ENCODE peak calls at places on chromosomes 6 and 20, in five cellular contexts. R is AG04449, P is cardiac muscle cell, K is IMR-90, I is PC-3. L is an unnamed sample.

GRCh38 chr20:210809-211502 is 16.1 kb upstream of the DEFB129 start:
- DNase-seq in P (no peak), K (no peak), R (no peak), I (no peak), L (no peak)

GRCh38 chr6:151067684-151068596 is 171.8 kb upstream of the AKAP12 start:
- DNase-seq in R (peak), P (no peak), K (peak), I (peak), L (peak)

GRCh38 chr20:54345301-54345724 is 130.1 kb upstream of the DOK5 start:
- DNase-seq in R (peak), K (peak), I (peak), P (no peak), L (peak)

GRCh38 chr6:29995346-29995777 is 53.0 kb downstream of the HLA-A start:
- DNase-seq in I (peak), P (no peak), K (peak), R (no peak), L (no peak)

GRCh38 chr6:75065524-75065923 is 140.3 kb downstream of the COL12A1 start:
- DNase-seq in R (no peak), I (no peak), P (no peak), K (peak), L (peak)

GRCh38 chr6:21949211-21949801 is 347.5 kb downstream of the PRL start:
- DNase-seq in K (peak), R (no peak), I (no peak), P (no peak), L (no peak)

GRCh38 chr6:14924126-14925024 is 321.5 kb upstream of the JARID2 start:
- DNase-seq in P (peak), I (no peak), K (peak), R (no peak), L (peak)

GRCh38 chr20:24318569-24319352 is 150.7 kb upstream of the SYNDIG1 start:
- DNase-seq in K (no peak), R (no peak), P (no peak), I (no peak), L (no peak)

GRCh38 chr6:13495112-13495765 is 7.8 kb upstream of the GFOD1 start:
- DNase-seq in P (no peak), R (no peak), K (no peak), I (no peak), L (no peak)

GRCh38 chr20:3758566-3758965 is 9.0 kb downstream of the ADISSP start:
- DNase-seq in R (no peak), K (no peak), I (no peak), P (no peak), L (no peak)

GRCh38 chr20:53750827-53751393 is 157.3 kb upstream of the ZNF217 start:
- DNase-seq in R (peak), I (peak), K (peak), P (peak), L (peak)

GRCh38 chr6:36546958-36547645 is at the start of gene STK38:
- DNase-seq in R (no peak), P (peak), I (peak), K (peak), L (peak)

GRCh38 chr20:51034461-51034860 is 11.6 kb upstream of the KCNG1 start:
- DNase-seq in P (no peak), I (no peak), R (no peak), K (no peak), L (no peak)

GRCh38 chr6:56922645-56923044 is 32.3 kb upstream of the BEND6 start:
- DNase-seq in R (no peak), P (no peak), K (no peak), I (no peak), L (no peak)

GRCh38 chr6:163457637-163458561 is 43.4 kb downstream of the QKI start:
- DNase-seq in P (peak), K (peak), I (peak), R (peak), L (peak)

GRCh38 chr6:96939019-96939805 is 14.7 kb downstream of the KLHL32 start:
- DNase-seq in P (no peak), R (peak), K (peak), I (peak), L (peak)

GRCh38 chr6:39301606-39302005 is 12.6 kb downstream of the KCNK17 start:
- DNase-seq in K (no peak), R (no peak), I (peak), P (no peak), L (no peak)

GRCh38 chr20:47600967-47601547 is 99.4 kb downstream of the NCOA3 start:
- DNase-seq in R (no peak), P (no peak), K (no peak), I (no peak), L (no peak)

GRCh38 chr20:52312131-52312729 is 120.7 kb upstream of the ZFP64 start:
- DNase-seq in K (peak), P (peak), I (peak), R (peak), L (peak)

GRCh38 chr6:136964368-136964767 is 42.3 kb downstream of the SLC35D3 start:
- DNase-seq in I (no peak), R (no peak), P (no peak), K (no peak), L (no peak)
- H3K4me3 ChIP-seq in I (no peak), R (no peak), P (no peak), K (no peak), L (no peak)

DNA sequence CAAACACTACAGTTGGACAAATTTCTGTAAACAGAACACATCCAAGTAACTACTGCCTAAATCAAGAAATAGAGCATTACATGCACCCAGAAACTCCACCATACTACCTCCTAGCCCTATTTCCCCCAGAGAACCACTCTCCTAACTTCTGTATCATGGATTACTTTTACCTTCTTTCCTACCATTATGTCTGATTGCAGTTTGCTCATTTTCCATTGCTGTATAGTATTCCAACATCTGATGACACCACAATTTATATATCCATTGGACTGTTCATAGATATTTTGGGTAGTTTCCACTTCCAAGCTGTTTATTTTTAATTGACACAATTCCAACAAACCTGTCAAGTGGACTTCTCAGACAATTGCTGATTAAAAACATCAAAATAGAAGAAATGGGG is 271.1 kb downstream of the CDC5L start:
- DNase-seq in I (no peak), P (no peak), K (no peak), R (no peak), L (no peak)
- H3K4me3 ChIP-seq in I (no peak), P (no peak), K (no peak), R (no peak), L (no peak)

GRCh38 chr6:63353282-63353630 is 33.5 kb upstream of the LGSN start:
- DNase-seq in P (no peak), R (no peak), K (no peak), I (no peak), L (no peak)
- H3K4me3 ChIP-seq in P (no peak), R (no peak), K (no peak), I (no peak), L (no peak)

DNA sequence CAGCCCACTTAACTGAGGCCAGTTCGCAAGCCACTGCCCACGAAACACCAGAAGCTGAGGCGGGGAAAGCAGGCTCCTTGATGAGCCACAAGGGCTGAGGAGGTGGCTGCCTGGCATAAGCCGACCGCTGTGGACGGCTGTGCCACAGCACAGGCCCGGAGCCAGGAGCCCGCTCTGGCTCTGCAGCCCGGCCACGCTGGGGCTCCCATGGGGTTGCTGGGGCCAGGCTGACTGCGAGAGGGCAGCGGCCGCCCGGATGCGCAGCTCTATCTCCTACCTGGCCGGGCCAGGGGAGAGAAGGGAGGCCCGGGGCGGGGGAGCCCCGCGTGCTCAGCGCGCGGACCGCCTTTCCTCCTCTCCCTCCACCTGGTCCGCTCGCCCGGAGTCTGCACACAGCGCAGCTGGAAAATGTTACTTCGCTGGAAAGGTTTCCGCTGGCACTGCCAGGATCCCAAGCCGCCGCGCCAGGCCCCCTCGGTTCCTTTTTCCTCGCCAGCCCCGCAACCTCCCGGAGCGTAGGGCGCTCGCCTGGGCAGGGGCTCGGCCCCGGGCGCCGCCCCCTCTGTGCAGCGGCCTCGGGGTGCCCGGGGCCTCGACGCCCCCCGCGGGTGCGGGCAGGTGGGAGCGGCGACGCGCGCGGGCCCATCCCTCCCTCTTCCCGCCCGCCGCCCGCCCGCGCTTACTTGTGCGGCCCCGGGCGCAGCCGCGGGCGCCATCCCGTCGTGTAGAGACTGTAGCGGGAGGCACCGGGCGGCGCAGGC is 653 bp downstream of the EMILIN3 start:
- DNase-seq in I (no peak), K (no peak), P (peak), R (no peak), L (no peak)
- H3K4me3 ChIP-seq in I (no peak), K (peak), P (peak), R (no peak), L (peak)

DNA sequence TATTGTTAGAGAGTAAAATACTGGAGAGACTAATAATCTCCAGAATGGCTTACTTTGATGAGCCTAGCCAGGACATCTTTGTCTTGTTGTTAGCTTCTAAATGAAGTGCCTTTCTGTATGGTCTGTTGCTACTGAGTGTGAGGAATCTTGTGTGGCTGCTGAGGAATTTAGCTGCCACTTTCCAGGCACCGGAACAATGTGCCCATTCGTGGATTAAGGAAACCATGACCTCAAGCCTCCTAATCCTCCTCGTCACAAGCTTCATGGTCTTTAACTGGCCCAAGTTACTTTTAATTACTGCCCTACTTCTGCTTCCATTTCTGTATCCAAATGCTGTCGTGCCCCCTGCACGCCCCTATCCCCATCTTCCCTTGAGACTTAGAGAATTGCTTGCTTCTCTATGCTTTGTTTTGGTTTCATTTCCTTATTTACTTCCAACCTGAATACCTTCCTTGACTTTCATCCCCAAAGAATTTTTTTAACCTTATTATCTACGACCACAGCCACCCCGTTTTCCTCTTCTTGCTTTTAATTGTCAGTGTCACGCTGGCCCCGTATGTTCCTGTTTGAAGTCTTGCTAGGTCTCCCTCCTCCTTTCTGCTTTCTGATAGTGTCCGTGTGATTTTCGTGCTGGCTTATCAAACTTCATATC is 40.0 kb downstream of the RNF217 start:
- DNase-seq in P (no peak), K (peak), I (no peak), R (no peak), L (no peak)
- H3K4me3 ChIP-seq in P (no peak), K (peak), I (no peak), R (peak), L (peak)

GRCh38 chr20:22584922-22585785 is 782 bp upstream of the FOXA2 start:
- DNase-seq in P (peak), K (no peak), R (no peak), I (peak), L (no peak)
- H3K4me3 ChIP-seq in P (peak), K (no peak), R (no peak), I (peak), L (no peak)

GRCh38 chr6:54802775-54803631 is 43.6 kb upstream of the FAM83B start:
- DNase-seq in R (peak), K (peak), I (peak), P (no peak), L (peak)

GRCh38 chr6:54805077-54805476 is 41.5 kb upstream of the FAM83B start:
- DNase-seq in R (peak), K (peak), P (peak), I (no peak), L (no peak)

GRCh38 chr6:54800201-54800600 is 46.4 kb upstream of the FAM83B start:
- DNase-seq in R (no peak), I (no peak), K (no peak), P (no peak), L (no peak)

GRCh38 chr6:54801669-54802068 is 44.9 kb upstream of the FAM83B start:
- DNase-seq in K (peak), R (peak), I (peak), P (no peak), L (peak)

DNA sequence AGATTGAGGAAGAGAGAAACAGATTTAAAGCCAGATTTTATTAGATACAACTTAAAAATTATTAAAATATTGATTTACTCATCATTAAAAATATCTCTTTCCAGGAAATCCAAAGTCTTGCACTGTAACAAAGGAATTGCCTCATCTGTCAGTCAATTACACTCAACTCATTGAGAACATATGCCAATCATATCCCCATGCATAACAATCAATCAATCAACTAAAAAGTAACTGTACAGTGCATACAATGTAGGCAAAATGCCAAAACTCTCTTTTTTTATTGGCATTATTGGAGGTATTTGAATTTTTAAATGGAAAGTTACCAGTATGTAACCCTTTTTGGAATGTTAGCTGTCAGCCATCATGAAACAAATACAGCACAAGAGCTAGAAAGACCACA is 45.3 kb upstream of the FAM83B start:
- DNase-seq in K (no peak), R (no peak), P (no peak), I (no peak), L (no peak)
- H3K4me3 ChIP-seq in K (no peak), R (no peak), P (no peak), I (no peak), L (no peak)

DNA sequence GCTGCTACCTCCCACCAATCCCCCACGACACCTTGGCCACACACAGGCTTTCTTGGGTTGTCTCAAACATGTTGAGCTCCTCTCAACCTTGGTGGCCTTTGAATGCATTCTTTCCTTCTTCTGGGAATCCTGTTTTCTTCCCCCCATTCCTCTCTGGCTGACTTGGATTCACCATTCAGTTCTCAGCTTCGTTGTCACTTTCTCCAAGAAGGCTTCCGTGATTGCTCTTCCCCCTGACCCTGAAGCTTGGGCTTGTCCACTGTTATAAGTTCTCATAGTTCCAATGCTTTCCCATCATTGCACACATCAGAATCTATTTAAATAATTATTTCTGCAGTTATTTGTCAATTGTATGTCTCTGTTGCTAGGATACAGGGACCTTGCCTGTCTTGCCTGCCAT is 64.2 kb downstream of the RBM38 start:
- DNase-seq in I (no peak), K (no peak), P (no peak), R (no peak), L (no peak)
- H3K4me3 ChIP-seq in I (no peak), K (no peak), P (no peak), R (no peak), L (no peak)

GRCh38 chr20:17995967-17996819 is 27.4 kb downstream of the MGME1 start:
- DNase-seq in R (no peak), K (peak), P (peak), I (peak), L (no peak)
- H3K4me3 ChIP-seq in R (no peak), K (no peak), P (no peak), I (no peak), L (no peak)

L was measured in skeletal muscle cell.